ENCODE peak calls at places on chromosomes 12 and 14, in six cellular contexts. Z is mucosa of descending colon, P is choroid plexus epithelial cell, O is WERI-Rb-1, Y is spleen, D is GM12878. X is an unnamed sample.

GRCh38 chr12:20576528-20576927 is 118.6 kb upstream of the SLCO1C1 start:
- DNase-seq in Z (no peak), P (no peak), O (no peak), Y (no peak), D (no peak), X (no peak)

GRCh38 chr14:59055439-59056045 is 132.9 kb upstream of the DAAM1 start:
- DNase-seq in Z (peak; percentile 67), P (peak; percentile 80), O (no peak), Y (no peak), D (peak; percentile 7), X (peak; percentile 62)

GRCh38 chr12:39272934-39273770 is 169.8 kb downstream of the KIF21A start:
- DNase-seq in Z (peak; percentile 77), P (peak; percentile 55), O (peak; percentile 26), Y (no peak), D (no peak), X (peak; percentile 49)

GRCh38 chr14:49972199-49972671 is 79.4 kb downstream of the ARF6 start:
- DNase-seq in Z (peak; percentile 74), P (peak; percentile 61), O (peak; percentile 29), Y (no peak), D (no peak), X (peak; percentile 82)

GRCh38 chr14:99624024-99624423 is 20.0 kb upstream of the CCDC85C start:
- DNase-seq in Z (no peak), P (no peak), O (no peak), Y (no peak), D (no peak), X (no peak)

GRCh38 chr12:89353188-89353822 is 1.0 kb upstream of the DUSP6 start:
- DNase-seq in Z (peak; percentile 68), P (peak; percentile 77), O (peak; percentile 77), Y (no peak), D (no peak), X (peak; percentile 58)

GRCh38 chr14:68464716-68465115 is 328.2 kb downstream of the ZFP36L1 start:
- DNase-seq in Z (no peak), P (peak; percentile 65), O (no peak), Y (no peak), D (no peak), X (peak; percentile 80)

GRCh38 chr12:117875652-117876491 is 92.9 kb downstream of the KSR2 start:
- DNase-seq in Z (no peak), P (peak; percentile 9), O (no peak), Y (no peak), D (no peak), X (no peak)

GRCh38 chr14:42911642-42912041 is 1305.0 kb downstream of the LRFN5 start:
- DNase-seq in Z (peak; percentile 24), P (peak; percentile 29), O (no peak), Y (no peak), D (no peak), X (no peak)

GRCh38 chr12:118377891-118378470 is 1.6 kb downstream of the SUDS3 start:
- DNase-seq in Z (peak; percentile 69), P (peak; percentile 66), O (peak; percentile 60), Y (peak; percentile 86), D (no peak), X (peak; percentile 47)

GRCh38 chr12:70908978-70909377 is 11.6 kb downstream of the PTPRR start:
- DNase-seq in Z (no peak), P (no peak), O (no peak), Y (no peak), D (no peak), X (no peak)

GRCh38 chr14:74882103-74882920 is 596 bp downstream of the DLST start:
- DNase-seq in Z (peak; percentile 67), P (peak; percentile 75), O (no peak), Y (no peak), D (no peak), X (peak; percentile 85)

GRCh38 chr12:56152756-56153137 is 360 bp downstream of the MYL6B start:
- DNase-seq in Z (no peak), P (no peak), O (no peak), Y (no peak), D (no peak), X (no peak)

GRCh38 chr14:42742084-42742483 is 1135.4 kb downstream of the LRFN5 start:
- DNase-seq in Z (no peak), P (no peak), O (no peak), Y (no peak), D (no peak), X (no peak)

GRCh38 chr12:126447346-126447745 is 1382.1 kb downstream of the AACS start:
- DNase-seq in Z (no peak), P (no peak), O (no peak), Y (no peak), D (no peak), X (no peak)

GRCh38 chr12:98820005-98820404 is 174.9 kb downstream of the APAF1 start:
- DNase-seq in Z (no peak), P (peak; percentile 10), O (no peak), Y (no peak), D (no peak), X (no peak)

GRCh38 chr12:68871899-68872298 is 61.1 kb downstream of the CPM start:
- DNase-seq in Z (no peak), P (peak; percentile 77), O (peak; percentile 17), Y (no peak), D (no peak), X (peak; percentile 51)

GRCh38 chr14:24179961-24180726 is 8.3 kb downstream of the REC8 start:
- DNase-seq in Z (no peak), P (peak; percentile 69), O (no peak), Y (peak; percentile 41), D (no peak), X (peak; percentile 39)

GRCh38 chr14:24277606-24278321 is 6.4 kb upstream of the RABGGTA start:
- DNase-seq in Z (peak; percentile 23), P (no peak), O (no peak), Y (peak; percentile 83), D (no peak), X (no peak)

GRCh38 chr14:36996133-36996856 is 176.1 kb downstream of the SLC25A21 start:
- DNase-seq in Z (no peak), P (peak; percentile 71), O (no peak), Y (no peak), D (no peak), X (peak; percentile 83)

GRCh38 chr12:110637869-110638441 is 24.0 kb downstream of the TCTN1 start:
- DNase-seq in Z (no peak), P (no peak), O (no peak), Y (no peak), D (no peak), X (no peak)

GRCh38 chr12:57621497-57622292 is 10.5 kb downstream of the ARHGEF25 start:
- DNase-seq in Z (peak; percentile 72), P (peak; percentile 38), O (peak; percentile 71), Y (peak; percentile 88), D (no peak), X (no peak)

GRCh38 chr12:47520029-47520428 is 185.8 kb downstream of the RPAP3 start:
- DNase-seq in Z (no peak), P (no peak), O (no peak), Y (no peak), D (no peak), X (no peak)

GRCh38 chr12:27246774-27247173 is 2.7 kb downstream of the STK38L start:
- DNase-seq in Z (no peak), P (no peak), O (no peak), Y (no peak), D (no peak), X (peak; percentile 58)

GRCh38 chr12:27243804-27244679 is at the start of gene STK38L:
- DNase-seq in Z (peak; percentile 98), P (peak; percentile 97), O (peak; percentile 96), Y (peak; percentile 100), D (peak; percentile 86), X (peak; percentile 97)

GRCh38 chr12:27245039-27245438 is 953 bp downstream of the STK38L start:
- DNase-seq in Z (peak; percentile 28), P (no peak), O (no peak), Y (no peak), D (no peak), X (no peak)

GRCh38 chr12:27244680-27245005 is 557 bp downstream of the STK38L start:
- DNase-seq in Z (no peak), P (peak; percentile 51), O (no peak), Y (no peak), D (no peak), X (peak; percentile 53)

GRCh38 chr12:27246141-27246540 is 2.1 kb downstream of the STK38L start:
- DNase-seq in Z (no peak), P (no peak), O (no peak), Y (no peak), D (no peak), X (no peak)
- H3K4me3 ChIP-seq in Z (no peak overlapping the region), P (no peak overlapping the region), O (no peak overlapping the region), Y (no peak overlapping the region), D (peak overlapping the region; percentile 86), X (peak overlapping the region; percentile 89)

DNA sequence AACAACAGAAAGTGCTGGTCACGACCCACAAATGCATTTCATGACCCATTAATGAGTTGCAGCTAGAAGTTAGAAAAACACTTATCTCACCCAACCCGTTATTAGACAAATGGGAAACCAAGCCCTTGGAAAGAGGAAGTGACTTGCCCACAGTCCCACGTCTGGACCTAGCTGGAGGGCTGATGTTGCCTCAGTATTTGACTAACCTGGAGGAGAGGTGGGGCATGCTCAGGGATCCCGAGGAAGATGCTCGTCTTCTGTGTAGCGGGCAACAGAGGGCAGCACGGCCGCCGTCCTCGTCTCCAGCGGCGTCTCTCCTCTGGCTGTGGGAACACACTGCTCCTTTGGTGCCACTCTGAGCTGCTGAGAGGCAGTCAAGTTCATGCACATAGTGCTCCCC is 12.7 kb downstream of the CCND2 start:
- DNase-seq in Z (no peak), P (no peak), O (no peak), Y (no peak), D (no peak), X (no peak)
- TF ChIP-seq CTCF in Z (no peak), P (no peak), O (peak; percentile 24), Y (no peak), D (no peak), X (no peak)

GRCh38 chr14:96037891-96038557 is 1.1 kb upstream of the C14orf132 start:
- DNase-seq in Z (peak; percentile 31), P (no peak), O (no peak), Y (no peak), D (no peak), X (peak; percentile 21)

GRCh38 chr14:96038920-96039632 is at the start of gene C14orf132:
- DNase-seq in Z (peak; percentile 66), P (peak; percentile 62), O (peak; percentile 83), Y (peak; percentile 79), D (no peak), X (peak; percentile 14)

GRCh38 chr14:96040836-96041371 is 1.7 kb downstream of the C14orf132 start:
- DNase-seq in Z (no peak), P (peak; percentile 43), O (no peak), Y (no peak), D (no peak), X (no peak)

GRCh38 chr14:96039633-96040311 is 610 bp downstream of the C14orf132 start:
- DNase-seq in Z (no peak), P (peak; percentile 50), O (peak; percentile 64), Y (no peak), D (no peak), X (no peak)

DNA sequence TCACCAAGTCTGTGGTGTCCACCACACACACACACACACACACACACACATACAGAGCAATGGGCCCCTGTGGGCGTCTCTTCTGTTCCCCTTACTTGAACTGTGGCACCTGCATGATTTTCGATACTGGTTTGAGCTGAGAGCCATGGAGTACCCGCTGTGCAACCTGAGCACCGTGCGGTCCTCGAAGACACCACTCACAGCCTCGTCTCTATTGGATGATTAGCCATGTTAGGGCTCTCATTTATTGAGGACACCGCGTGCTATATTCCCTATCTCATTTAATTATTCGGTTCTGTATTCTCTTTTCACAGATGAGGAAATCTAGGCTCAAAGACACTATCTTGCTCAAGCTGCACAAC is 623 bp upstream of the C14orf132 start:
- DNase-seq in Z (no peak), P (no peak), O (no peak), Y (no peak), D (no peak), X (no peak)
- H3K4me3 ChIP-seq in Z (no peak overlapping the region), P (peak overlapping the region; percentile 90), O (peak overlapping the region; percentile 77), Y (peak overlapping the region; percentile 80), D (no peak overlapping the region), X (peak overlapping the region; percentile 41)

GRCh38 chr12:121162384-121162783 is 29.7 kb downstream of the P2RX7 start:
- DNase-seq in Z (no peak), P (no peak), O (no peak), Y (no peak), D (no peak), X (no peak)
- TF ChIP-seq CTCF in Z (no peak), P (no peak), O (no peak), Y (no peak), D (no peak), X (no peak)

X was measured in epithelial cell of esophagus.